ENCODE peak calls at places on chromosomes 11 and 22, in six cellular contexts. K is GM23338, R is brain microvascular endothelial cell, E is breast epithelium, P is transverse colon, U is PC-3. F is an unnamed sample.

GRCh38 chr22:31945478-31945815 is 1.1 kb downstream of the YWHAH start:
- DNase-seq in R (no peak), K (no peak), P (peak), U (peak), E (no peak), F (no peak)

GRCh38 chr11:15055620-15056356 is 17.6 kb upstream of the CALCB start:
- DNase-seq in R (no peak), U (no peak), K (no peak), E (no peak), P (no peak), F (no peak)

GRCh38 chr11:69377029-69377952 is 83.3 kb downstream of the MYEOV start:
- DNase-seq in U (no peak), E (peak), K (no peak), R (no peak), P (no peak), F (no peak)

GRCh38 chr22:26894766-26895485 is 237.5 kb downstream of the MIAT start:
- DNase-seq in U (peak), K (no peak), P (no peak), E (no peak), R (peak), F (no peak)

GRCh38 chr22:33210129-33210784 is 152.1 kb upstream of the SYN3 start:
- DNase-seq in P (peak), K (peak), R (peak), U (peak), E (no peak), F (no peak)

GRCh38 chr11:130070829-130071205 is 1.1 kb downstream of the APLP2 start:
- DNase-seq in U (peak), E (no peak), R (no peak), K (peak), P (peak), F (no peak)

GRCh38 chr11:86672007-86672621 is at the start of gene ME3:
- DNase-seq in K (peak), E (peak), U (peak), R (no peak), P (peak), F (peak)

GRCh38 chr11:57499413-57499982 is 16.0 kb downstream of the SLC43A1 start:
- DNase-seq in P (peak), R (peak), U (peak), E (peak), K (peak), F (peak)

GRCh38 chr11:70933986-70934583 is 318.3 kb downstream of the SHANK2 start:
- DNase-seq in K (no peak), R (no peak), P (no peak), E (no peak), U (no peak), F (no peak)

GRCh38 chr22:50620861-50621490 is 7.0 kb downstream of the ARSA start:
- DNase-seq in E (no peak), K (no peak), U (peak), P (peak), R (no peak), F (no peak)

GRCh38 chr11:72353861-72354260 is 80.5 kb downstream of the CLPB start:
- DNase-seq in K (peak), P (no peak), E (no peak), R (no peak), U (peak), F (no peak)

GRCh38 chr11:60251485-60252207 is 8.7 kb upstream of the MS4A4E start:
- DNase-seq in U (peak), K (peak), E (no peak), R (peak), P (no peak), F (no peak)
- TF ChIP-seq CTCF in U (peak), K (peak), E (peak), R (peak), P (peak), F (peak)

DNA sequence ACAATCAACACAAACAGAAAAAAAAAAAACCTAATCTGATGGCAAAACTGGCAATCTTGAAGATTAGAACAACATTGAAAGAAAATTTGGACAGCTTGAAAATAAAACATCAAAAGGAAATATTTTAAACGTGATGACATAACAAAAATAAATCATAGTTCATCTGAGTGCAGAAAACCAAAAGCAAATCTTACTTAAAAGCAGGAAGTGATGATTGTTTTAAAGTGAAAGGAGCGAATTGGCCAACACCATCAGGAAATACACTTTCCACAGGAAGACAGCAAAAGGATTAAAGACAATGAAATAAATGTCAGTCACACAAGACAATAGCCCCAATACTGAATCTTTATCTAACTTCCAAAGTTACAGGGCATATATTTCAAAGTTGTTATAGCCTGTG is 696.5 kb upstream of the CHORDC1 start:
- DNase-seq in R (no peak), P (no peak), K (no peak), E (no peak), U (no peak), F (no peak)
- H3K27ac ChIP-seq in R (no peak), P (no peak), K (no peak), E (no peak), U (no peak), F (no peak)

DNA sequence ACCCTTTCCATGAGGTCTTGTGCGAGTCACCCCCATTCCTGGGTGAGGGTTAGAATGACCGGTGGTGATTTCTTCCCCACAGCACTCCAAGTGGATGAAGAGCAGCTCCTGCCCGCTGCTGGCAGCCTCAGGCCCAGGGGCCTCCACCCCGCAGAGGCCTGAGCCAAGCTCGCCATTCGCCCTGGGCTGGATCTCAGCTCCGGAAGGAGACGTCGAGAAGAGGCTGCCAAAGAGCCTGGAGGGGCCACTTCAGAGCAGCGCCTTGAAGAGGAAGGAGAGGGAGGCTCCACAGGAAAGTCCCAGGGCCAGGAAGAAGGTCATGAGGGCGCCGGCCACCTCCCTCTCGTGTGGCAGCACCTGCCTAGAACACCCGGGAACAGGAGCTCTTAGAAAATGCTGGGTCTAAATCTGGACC is 8.4 kb downstream of the SLC29A2 start:
- DNase-seq in U (no peak), P (no peak), K (no peak), E (no peak), R (no peak), F (no peak)
- TF ChIP-seq CTCF in U (no peak), P (no peak), K (no peak), E (no peak), R (no peak), F (no peak)

GRCh38 chr11:64204080-64204440 is 2.5 kb upstream of the FERMT3 start:
- DNase-seq in R (no peak), P (no peak), E (no peak), K (no peak), U (no peak), F (no peak)

GRCh38 chr11:64201524-64201923 is 5.0 kb upstream of the FERMT3 start:
- DNase-seq in R (no peak), P (no peak), U (no peak), K (no peak), E (no peak), F (no peak)

GRCh38 chr11:64204464-64204989 is 2.0 kb upstream of the FERMT3 start:
- DNase-seq in K (peak), P (peak), R (peak), U (peak), E (peak), F (peak)

GRCh38 chr11:64203421-64204079 is 3.0 kb upstream of the FERMT3 start:
- DNase-seq in E (no peak), P (no peak), U (no peak), K (no peak), R (no peak), F (no peak)

DNA sequence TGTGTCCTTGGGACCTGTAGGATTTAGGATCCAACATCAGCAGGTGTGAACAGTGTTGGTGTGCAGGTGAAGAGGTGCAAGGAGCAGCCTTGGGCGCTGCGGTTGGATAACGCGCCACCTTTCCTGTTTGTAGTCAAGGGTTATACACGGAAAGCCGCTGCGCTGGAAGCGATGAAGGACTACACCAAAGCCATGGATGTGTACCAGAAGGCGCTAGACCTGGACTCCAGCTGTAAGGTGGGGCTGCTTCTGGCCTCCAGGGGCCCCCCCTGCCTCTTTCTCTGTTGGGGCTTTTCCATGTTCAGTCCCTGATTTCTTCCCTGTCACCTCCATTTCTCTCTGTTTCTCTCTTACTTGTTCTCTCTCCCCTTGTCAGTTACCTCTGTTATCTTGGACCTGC is 3.5 kb upstream of the FERMT3 start:
- DNase-seq in U (no peak), R (no peak), P (no peak), K (no peak), E (no peak), F (no peak)
- H3K27ac ChIP-seq in U (no peak), R (no peak), P (no peak), K (no peak), E (no peak), F (no peak)

DNA sequence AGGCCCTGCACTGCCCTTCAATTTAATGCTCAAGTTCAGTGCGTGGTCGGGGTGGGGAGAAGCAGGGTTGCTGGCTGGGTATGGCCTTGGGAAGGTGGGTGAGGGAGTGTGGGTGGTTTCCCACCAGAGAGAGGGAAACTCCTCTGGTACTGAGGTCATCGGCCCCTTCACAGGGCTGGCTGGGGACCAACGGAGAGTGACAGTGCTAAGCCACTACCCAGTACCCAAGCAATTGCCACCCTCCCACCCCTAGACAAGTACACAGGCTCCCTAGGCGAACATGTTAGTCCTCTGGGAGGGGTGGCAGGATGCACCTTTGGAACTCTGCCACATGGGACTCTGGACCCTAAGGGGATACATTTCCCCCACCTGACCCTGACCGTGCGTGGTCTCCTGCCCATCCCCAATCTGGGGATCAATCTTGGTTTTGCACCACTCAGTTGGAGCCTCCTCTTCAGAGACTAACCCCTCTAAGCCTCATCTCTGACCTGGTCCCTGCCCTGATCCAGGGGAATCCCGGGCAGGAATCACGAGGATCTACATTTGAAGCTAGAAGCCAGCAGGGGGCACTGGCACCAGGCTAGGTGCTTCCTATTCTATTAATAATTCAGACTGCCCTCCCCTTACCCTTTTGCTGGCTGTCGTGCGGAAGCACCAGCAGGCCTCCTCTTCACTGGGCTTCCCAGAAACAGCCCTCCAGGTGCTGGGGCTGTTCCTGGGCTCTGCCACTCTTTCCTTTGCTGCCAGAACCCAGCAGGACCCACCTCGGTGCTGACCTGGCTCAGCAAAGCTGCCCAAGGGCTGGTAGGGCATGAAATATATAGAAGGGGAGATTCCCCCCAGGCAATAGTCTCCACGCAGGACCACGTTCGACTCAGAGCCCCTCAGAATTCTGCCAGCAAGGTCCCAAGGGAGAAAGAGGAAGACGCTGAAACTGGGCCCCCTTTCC is 377.7 kb downstream of the TENM4 start:
- DNase-seq in U (peak), K (peak), E (no peak), P (no peak), R (peak), F (no peak)
- TF ChIP-seq CTCF in U (peak), K (peak), E (no peak), P (no peak), R (peak), F (no peak)

DNA sequence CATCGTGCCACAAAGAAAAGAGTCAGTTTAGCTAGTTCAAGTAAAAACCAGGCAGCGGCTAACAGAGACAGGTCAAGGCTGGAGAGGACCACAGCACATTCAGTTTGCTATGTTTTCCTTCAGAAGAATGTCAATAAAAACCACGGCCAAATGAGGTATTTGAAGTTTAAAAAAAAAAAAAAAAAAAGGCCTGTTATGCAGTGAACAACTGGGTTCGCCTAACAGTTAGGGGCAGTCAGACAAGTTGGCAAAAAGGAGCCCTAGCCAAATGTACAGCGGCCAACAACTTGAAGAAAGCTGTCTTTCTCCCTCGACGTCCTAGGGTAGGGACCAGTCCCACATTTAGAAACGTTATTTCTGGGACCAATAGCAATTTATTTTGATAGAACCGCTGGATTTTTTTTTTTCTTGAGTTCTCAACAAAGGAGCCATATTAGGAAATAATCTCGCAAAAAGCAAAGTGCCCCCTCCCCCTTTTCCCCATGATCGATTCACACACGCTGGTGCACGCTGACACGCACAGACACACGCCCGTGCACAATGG is 237.8 kb downstream of the TTC28 start:
- DNase-seq in P (no peak), E (no peak), K (no peak), R (no peak), U (no peak), F (no peak)
- H3K27ac ChIP-seq in P (peak), E (peak), K (no peak), R (no peak), U (no peak), F (peak)

GRCh38 chr11:92342886-92343285 is 118.3 kb downstream of the FAT3 start:
- DNase-seq in K (no peak), U (peak), R (no peak), P (no peak), E (no peak), F (no peak)

GRCh38 chr11:92346220-92346619 is 121.6 kb downstream of the FAT3 start:
- DNase-seq in U (no peak), R (no peak), K (no peak), E (no peak), P (no peak), F (no peak)

GRCh38 chr11:92342034-92342433 is 117.4 kb downstream of the FAT3 start:
- DNase-seq in K (no peak), P (no peak), R (no peak), U (no peak), E (no peak), F (no peak)

DNA sequence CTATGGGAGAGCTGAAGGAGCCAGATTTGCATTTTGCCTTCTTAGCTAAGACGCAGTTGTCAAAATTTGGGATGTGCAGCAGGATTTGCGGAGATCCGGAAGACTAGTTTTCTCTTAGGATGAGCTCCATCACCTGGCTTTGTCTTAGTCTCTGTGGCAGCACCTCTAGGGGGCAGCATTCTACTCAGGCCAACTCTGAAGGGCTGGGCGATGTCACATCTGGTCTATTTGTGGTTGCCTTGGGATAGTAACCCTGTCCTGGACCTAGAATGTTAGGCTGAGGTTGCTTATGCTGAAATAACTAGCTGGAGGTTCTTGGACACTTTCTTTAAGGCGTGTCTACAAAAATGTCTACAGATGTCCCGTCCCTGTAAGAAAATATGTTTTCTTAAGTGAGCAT is 116.2 kb downstream of the FAT3 start:
- DNase-seq in P (peak), R (peak), K (peak), E (no peak), U (peak), F (no peak)
- TF ChIP-seq CTCF in P (no peak), R (peak), K (peak), E (no peak), U (peak), F (no peak)

DNA sequence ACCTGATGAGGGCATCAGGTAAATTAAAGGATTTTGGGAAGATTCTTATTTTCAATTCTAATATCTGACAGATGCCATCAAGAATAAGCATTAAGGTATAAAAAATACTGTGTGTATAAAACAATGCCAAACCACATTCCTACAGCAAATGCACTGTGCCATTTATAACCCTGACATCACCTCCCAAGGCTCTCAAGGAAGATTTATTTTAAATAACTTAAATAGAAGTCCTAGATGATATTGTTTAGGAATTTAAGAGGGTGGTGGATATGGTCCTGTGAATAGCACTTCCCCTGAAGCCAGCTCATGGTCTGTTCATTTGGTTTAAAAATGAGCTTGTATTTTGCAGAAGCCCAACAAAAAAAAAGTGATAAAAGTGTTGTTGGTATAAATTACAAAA is 32.1 kb downstream of the PPIL2 start:
- DNase-seq in R (peak), P (no peak), U (no peak), E (no peak), K (no peak), F (no peak)
- H3K27ac ChIP-seq in R (peak), P (no peak), U (no peak), E (no peak), K (no peak), F (peak)

GRCh38 chr11:125429174-125429707 is 66.8 kb downstream of the FEZ1 start:
- DNase-seq in P (peak), R (peak), K (peak), U (peak), E (no peak), F (peak)
- TF ChIP-seq CTCF in P (peak), R (peak), K (peak), U (peak), E (peak), F (no peak)

GRCh38 chr11:44793350-44794090 is 66.8 kb downstream of the TSPAN18 start:
- DNase-seq in U (no peak), E (no peak), K (peak), R (peak), P (no peak), F (peak)
- H3K27ac ChIP-seq in U (no peak), E (no peak), K (no peak), R (no peak), P (no peak), F (no peak)